ENCODE peak calls at places on chromosomes 16 and 17, in five cellular contexts. H is progenitor cell of endocrine pancreas, R is Kasumi-1, W is T1000, V is choroid plexus epithelial cell. Z is an unnamed sample.

GRCh38 chr17:2056221-2057129 is 1.6 kb downstream of the HIC1 start:
- DNase-seq in R (no peak), H (peak), W (no peak), V (peak), Z (no peak)

GRCh38 chr16:82384897-82385296 is 214.9 kb upstream of the MPHOSPH6 start:
- DNase-seq in H (no peak), V (no peak), W (no peak), R (no peak), Z (no peak)

GRCh38 chr17:17970699-17971430 is 1.3 kb downstream of the TOM1L2 start:
- DNase-seq in V (no peak), W (no peak), H (no peak), R (no peak), Z (no peak)

GRCh38 chr17:14942511-14943185 is 322.5 kb downstream of the PMP22 start:
- DNase-seq in H (no peak), R (no peak), V (peak), W (peak), Z (peak)

GRCh38 chr17:68686108-68686988 is 85.2 kb upstream of the FAM20A start:
- DNase-seq in R (no peak), V (no peak), H (no peak), W (no peak), Z (no peak)

GRCh38 chr16:54697677-54698076 is 233.0 kb upstream of the IRX5 start:
- DNase-seq in W (no peak), H (no peak), R (no peak), V (no peak), Z (no peak)

GRCh38 chr16:57981636-57982035 is 10.7 kb upstream of the CNGB1 start:
- DNase-seq in W (no peak), V (no peak), H (no peak), R (no peak), Z (peak)

GRCh38 chr17:910503-911194 is 68.9 kb downstream of the NXN start:
- DNase-seq in V (peak), R (no peak), W (no peak), H (no peak), Z (peak)

GRCh38 chr17:40936437-40936971 is 942 bp downstream of the KRT23 start:
- DNase-seq in H (no peak), R (no peak), V (no peak), W (no peak), Z (peak)

GRCh38 chr16:82439678-82440293 is 187.0 kb upstream of the CDH13 start:
- DNase-seq in R (no peak), W (no peak), H (no peak), V (peak), Z (peak)

GRCh38 chr17:3527896-3528603 is 29.6 kb downstream of the TRPV3 start:
- DNase-seq in W (no peak), H (no peak), V (peak), R (no peak), Z (no peak)

GRCh38 chr17:80889231-80889896 is 102.3 kb upstream of the CHMP6 start:
- DNase-seq in H (no peak), R (peak), W (no peak), V (no peak), Z (no peak)

GRCh38 chr17:76077582-76078110 is 1.3 kb upstream of the ZACN start:
- DNase-seq in W (no peak), H (no peak), V (no peak), R (no peak), Z (no peak)

GRCh38 chr17:67467500-67468481 is 90.7 kb downstream of the PITPNC1 start:
- DNase-seq in V (no peak), H (no peak), W (no peak), R (no peak), Z (no peak)

GRCh38 chr16:794091-794842 is 5.8 kb downstream of the CHTF18 start:
- DNase-seq in H (no peak), W (no peak), R (no peak), V (no peak), Z (no peak)

GRCh38 chr17:64547354-64547753 is 40.6 kb downstream of the CEP95 start:
- DNase-seq in H (no peak), W (no peak), V (no peak), R (no peak), Z (no peak)

GRCh38 chr16:57744646-57744903 is 9.0 kb downstream of the KATNB1 start:
- DNase-seq in W (no peak), R (no peak), H (no peak), V (no peak), Z (no peak)